ENCODE peak calls at places on chromosomes 7 and 10, in nine cellular contexts. Z, J, I, H, S, E, W, N and C are unnamed samples.

GRCh38 chr7:521221-522070 is 1.8 kb upstream of the PDGFA start:
- DNase-seq in S (peak; percentile 67), I (peak; percentile 16), Z (no peak), H (peak; percentile 41), J (no peak), E (no peak), W (peak; percentile 56), N (no peak), C (no peak)

GRCh38 chr7:85681241-85681640 is 494.4 kb upstream of the SEMA3D start:
- DNase-seq in H (no peak), N (no peak), E (no peak), Z (no peak), I (no peak), S (no peak), J (no peak), W (no peak), C (no peak)

GRCh38 chr10:122911889-122912484 is 1.6 kb downstream of the FAM24A start:
- DNase-seq in J (peak; percentile 55), N (peak; percentile 40), Z (no peak), S (peak; percentile 56), I (peak; percentile 52), H (peak; percentile 44), E (peak; percentile 82), W (peak; percentile 54), C (peak; percentile 58)

GRCh38 chr7:91565499-91566331 is 301.5 kb downstream of the FZD1 start:
- DNase-seq in N (no peak), H (peak; percentile 63), S (peak; percentile 53), E (no peak), Z (no peak), W (no peak), J (no peak), I (no peak), C (no peak)

GRCh38 chr10:84262190-84262956 is 17.5 kb downstream of the RGR start:
- DNase-seq in S (no peak), E (no peak), Z (no peak), N (peak; percentile 10), H (no peak), W (no peak), J (no peak), I (no peak), C (no peak)

GRCh38 chr7:131355917-131356777 is 28.5 kb downstream of the MKLN1 start:
- DNase-seq in Z (no peak), S (no peak), J (no peak), N (peak; percentile 65), W (no peak), H (no peak), I (no peak), E (no peak), C (no peak)

GRCh38 chr7:131533566-131534561 is 22.6 kb downstream of the PODXL start:
- DNase-seq in H (no peak), S (no peak), I (no peak), W (no peak), N (no peak), E (no peak), Z (no peak), J (no peak), C (no peak)

GRCh38 chr7:50658696-50659095 is 93.5 kb upstream of the DDC start:
- DNase-seq in I (no peak), S (no peak), H (no peak), N (no peak), J (no peak), E (no peak), Z (no peak), W (no peak), C (no peak)

GRCh38 chr7:9869566-9869965 is 1104.1 kb upstream of the PHF14 start:
- DNase-seq in E (no peak), H (no peak), J (no peak), Z (no peak), S (no peak), W (no peak), N (no peak), I (no peak), C (no peak)

GRCh38 chr10:133293810-133294119 is 14.9 kb downstream of the TUBGCP2 start:
- DNase-seq in S (no peak), J (no peak), Z (no peak), E (no peak), W (no peak), N (no peak), I (no peak), H (no peak), C (no peak)

DNA sequence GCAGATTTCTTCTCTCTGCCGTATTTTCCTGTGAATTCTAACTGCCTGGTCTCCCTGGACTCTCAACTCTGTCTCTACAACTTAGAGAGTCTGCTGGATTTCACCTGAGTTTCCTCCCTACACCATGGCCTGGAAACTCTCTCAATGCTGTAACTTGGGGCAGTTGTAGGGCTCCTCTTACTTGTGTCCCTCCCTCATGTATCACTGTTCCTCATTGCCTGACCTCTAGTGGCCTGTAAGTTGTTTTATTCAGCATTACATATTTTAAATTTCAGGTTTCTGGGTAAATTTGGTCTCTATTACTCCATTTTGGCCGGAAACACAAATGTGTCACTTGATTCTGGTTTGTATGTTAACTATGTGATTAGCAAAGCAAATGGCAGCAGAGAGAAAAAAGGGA is 70.9 kb downstream of the DYNC1I1 start:
- DNase-seq in I (no peak), H (no peak), S (peak; percentile 28), W (no peak), J (no peak), N (no peak), E (no peak), Z (no peak), C (no peak)
- H3K9ac ChIP-seq in I (no peak overlapping the region), H (no peak overlapping the region), S (no peak overlapping the region), W (no peak overlapping the region), J (no peak overlapping the region), N (no peak overlapping the region), E (no peak overlapping the region), Z (no peak overlapping the region), C (no peak overlapping the region)

DNA sequence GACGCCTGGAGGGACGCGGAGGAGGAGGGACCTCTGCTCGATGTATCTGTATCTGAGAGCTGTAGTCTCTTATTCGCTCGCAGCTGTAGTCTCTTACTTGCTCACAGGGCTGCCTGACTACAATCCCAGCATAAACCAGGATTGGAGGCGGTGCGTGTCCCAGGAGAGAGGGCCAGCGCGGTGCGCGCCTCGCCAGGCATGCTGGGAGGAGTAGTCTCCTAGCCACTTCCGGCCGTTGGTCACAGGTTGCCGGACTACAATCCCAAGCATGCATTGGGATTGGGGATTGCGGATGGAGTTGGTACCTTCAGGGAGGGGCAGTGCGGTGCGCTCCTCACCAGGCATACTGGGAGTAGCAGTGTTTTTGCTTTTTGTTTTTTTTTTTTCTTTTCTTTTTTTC is 421.7 kb upstream of the NUPR2 start:
- DNase-seq in N (no peak), H (no peak), I (no peak), W (no peak), Z (no peak), E (no peak), S (no peak), J (no peak), C (no peak)
- H3K9ac ChIP-seq in N (no peak overlapping the region), H (no peak overlapping the region), I (no peak overlapping the region), W (no peak overlapping the region), Z (no peak overlapping the region), E (no peak overlapping the region), S (no peak overlapping the region), J (no peak overlapping the region), C (no peak overlapping the region)

DNA sequence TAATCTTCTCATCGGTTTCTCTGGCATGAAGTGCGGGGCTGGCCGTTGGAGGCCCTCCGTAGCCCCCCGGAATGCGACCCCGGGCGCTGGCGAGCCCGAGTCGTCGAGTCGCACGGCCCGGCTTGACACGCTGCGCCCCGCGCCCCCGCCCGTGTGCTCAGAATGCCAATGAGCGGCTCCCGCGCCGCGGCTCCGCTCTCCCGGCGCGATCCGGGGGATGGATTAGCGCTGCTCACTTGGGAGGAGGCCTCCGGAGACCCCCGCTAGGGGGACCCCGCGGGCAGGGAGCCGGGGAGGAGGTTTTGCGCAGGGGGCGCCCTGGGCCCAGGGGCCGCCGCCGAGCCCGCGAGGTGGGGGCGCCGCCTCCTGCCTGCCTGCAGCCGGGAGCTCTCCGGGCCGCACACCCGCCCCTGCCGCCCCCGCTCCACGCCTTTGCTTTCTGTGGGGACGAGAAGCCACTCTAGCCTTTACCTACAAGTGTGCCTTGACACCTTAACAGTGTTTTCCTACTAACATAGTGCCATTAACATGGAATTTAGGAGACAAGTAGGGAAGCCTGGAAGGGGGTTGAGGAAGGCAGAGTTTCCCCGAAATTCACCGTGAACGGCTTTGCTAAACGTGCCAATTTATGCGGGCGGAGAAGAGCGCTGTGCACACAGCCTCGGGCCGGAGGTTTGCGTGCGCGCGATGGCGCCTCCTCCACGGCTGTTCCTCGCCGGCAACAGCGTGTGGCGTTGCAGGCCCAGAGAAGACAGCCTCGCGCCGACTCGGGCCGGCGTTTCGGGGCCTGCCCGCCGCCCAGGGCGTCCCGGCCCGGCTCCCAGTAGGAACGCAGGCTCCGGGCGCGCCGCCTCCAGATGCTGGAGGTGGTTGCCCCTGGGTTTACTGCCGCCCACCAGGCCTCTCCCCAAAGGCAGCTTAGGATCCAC is 7.1 kb downstream of the SHH start:
- DNase-seq in S (peak; percentile 84), N (peak; percentile 84), Z (no peak), J (peak; percentile 75), H (peak; percentile 74), I (peak; percentile 65), W (peak; percentile 98), E (peak; percentile 85), C (peak; percentile 57)
- H3K9ac ChIP-seq in S (no peak overlapping the region), N (no peak overlapping the region), Z (no peak overlapping the region), J (peak overlapping the region; percentile 44), H (no peak overlapping the region), I (no peak overlapping the region), W (no peak overlapping the region), E (peak overlapping the region; percentile 50), C (no peak overlapping the region)

GRCh38 chr10:21516270-21517131 is 9.0 kb downstream of the SKIDA1 start:
- DNase-seq in E (no peak), H (peak; percentile 78), W (peak; percentile 53), Z (no peak), S (peak; percentile 85), I (peak; percentile 78), J (no peak), N (peak; percentile 43), C (peak; percentile 73)

GRCh38 chr10:21514101-21514807 is 11.2 kb downstream of the SKIDA1 start:
- DNase-seq in S (no peak), H (peak; percentile 45), I (no peak), N (no peak), W (no peak), J (no peak), Z (no peak), E (no peak), C (no peak)

GRCh38 chr10:21517134-21517982 is 8.1 kb downstream of the SKIDA1 start:
- DNase-seq in I (peak; percentile 59), N (no peak), E (no peak), S (peak; percentile 76), H (peak; percentile 70), Z (no peak), J (no peak), W (peak; percentile 77), C (peak; percentile 68)

GRCh38 chr10:21514808-21515580 is 10.5 kb downstream of the SKIDA1 start:
- DNase-seq in N (no peak), Z (no peak), S (no peak), H (peak; percentile 67), E (no peak), I (no peak), W (no peak), J (no peak), C (no peak)

DNA sequence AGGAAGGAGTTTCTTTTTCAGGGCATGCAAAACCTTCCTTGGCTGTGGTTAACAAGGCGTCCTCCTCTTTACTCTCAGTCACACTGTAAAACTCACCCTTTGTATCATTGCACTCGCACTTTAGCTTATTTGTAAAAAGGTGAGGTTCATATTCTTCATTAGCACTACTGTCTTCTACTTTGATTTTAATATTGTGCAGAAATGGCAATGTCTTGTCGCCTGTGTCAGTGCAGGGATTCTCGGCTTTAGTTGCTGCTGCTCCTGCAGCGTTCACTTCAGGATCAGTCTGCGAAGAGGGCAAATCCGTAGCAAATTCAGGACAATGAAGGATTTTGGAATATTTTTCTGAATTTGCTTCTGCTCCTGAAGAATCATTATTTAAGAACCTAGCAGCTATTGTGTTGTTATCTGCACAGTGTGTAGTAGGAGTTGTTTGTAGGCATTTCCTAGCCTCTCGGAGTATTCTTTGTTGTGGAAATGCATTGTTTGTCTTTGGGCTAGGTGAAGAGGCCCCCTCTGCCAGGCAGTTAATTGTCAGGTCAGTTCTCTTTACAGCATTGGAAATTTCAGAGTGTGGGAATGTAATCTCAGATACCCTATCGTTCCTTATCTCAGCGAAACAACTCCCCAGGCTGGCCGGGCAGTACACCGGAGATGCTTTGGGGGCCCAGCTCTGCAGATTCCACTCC is 9.8 kb downstream of the SKIDA1 start:
- DNase-seq in Z (no peak), W (peak; percentile 20), J (no peak), E (no peak), H (peak; percentile 48), N (no peak), S (no peak), I (no peak), C (no peak)
- H3K9ac ChIP-seq in Z (no peak overlapping the region), W (no peak overlapping the region), J (peak overlapping the region; percentile 85), E (peak overlapping the region; percentile 99), H (no peak overlapping the region), N (no peak overlapping the region), S (peak overlapping the region; percentile 57), I (peak overlapping the region; percentile 64), C (no peak overlapping the region)